ENCODE peak calls at places on chromosome 21, in six cellular contexts. One of them, this sample, is unnamed.

GRCh38 chr21:37348664-37349063 is 17.9 kb upstream of the DYRK1A start:
- DNase-seq in bronchial epithelial cell: no peak
- DNase-seq in ACHN: peak
- DNase-seq in H54: no peak
- DNase-seq in CD8-positive, alpha-beta T cell: no peak
- DNase-seq in Jurkat, Clone E6-1: no peak
- DNase-seq in this sample: no peak

GRCh38 chr21:44382536-44382935 is 29.1 kb downstream of the TRPM2 start:
- DNase-seq in bronchial epithelial cell: no peak
- DNase-seq in ACHN: no peak
- DNase-seq in H54: no peak
- DNase-seq in CD8-positive, alpha-beta T cell: no peak
- DNase-seq in Jurkat, Clone E6-1: no peak
- DNase-seq in this sample: no peak

GRCh38 chr21:38299651-38300050 is 42.9 kb downstream of the KCNJ15 start:
- DNase-seq in bronchial epithelial cell: no peak
- DNase-seq in ACHN: no peak
- DNase-seq in H54: no peak
- DNase-seq in CD8-positive, alpha-beta T cell: no peak
- DNase-seq in Jurkat, Clone E6-1: no peak
- DNase-seq in this sample: no peak

GRCh38 chr21:33230518-33231324 is 983 bp downstream of the IFNAR2 start:
- DNase-seq in bronchial epithelial cell: peak
- DNase-seq in ACHN: peak
- DNase-seq in H54: peak
- DNase-seq in CD8-positive, alpha-beta T cell: peak
- DNase-seq in Jurkat, Clone E6-1: no peak
- DNase-seq in this sample: peak

GRCh38 chr21:37045139-37045538 is 27.7 kb downstream of the PIGP start:
- DNase-seq in bronchial epithelial cell: no peak
- DNase-seq in ACHN: no peak
- DNase-seq in H54: no peak
- DNase-seq in CD8-positive, alpha-beta T cell: peak
- DNase-seq in Jurkat, Clone E6-1: peak
- DNase-seq in this sample: no peak

GRCh38 chr21:35578831-35579470 is 481.4 kb downstream of the SETD4 start:
- DNase-seq in bronchial epithelial cell: peak
- DNase-seq in ACHN: no peak
- DNase-seq in H54: no peak
- DNase-seq in CD8-positive, alpha-beta T cell: no peak
- DNase-seq in Jurkat, Clone E6-1: no peak
- DNase-seq in this sample: no peak

GRCh38 chr21:36321325-36322082 is 1.5 kb downstream of the MORC3 start:
- DNase-seq in bronchial epithelial cell: peak
- DNase-seq in ACHN: peak
- DNase-seq in H54: no peak
- DNase-seq in CD8-positive, alpha-beta T cell: no peak
- DNase-seq in Jurkat, Clone E6-1: peak
- DNase-seq in this sample: no peak

GRCh38 chr21:35843911-35844667 is 216.2 kb downstream of the SETD4 start:
- DNase-seq in bronchial epithelial cell: no peak
- DNase-seq in ACHN: no peak
- DNase-seq in H54: no peak
- DNase-seq in CD8-positive, alpha-beta T cell: no peak
- DNase-seq in Jurkat, Clone E6-1: no peak
- DNase-seq in this sample: no peak

GRCh38 chr21:42237577-42237976 is 18.6 kb downstream of the ABCG1 start:
- DNase-seq in bronchial epithelial cell: no peak
- DNase-seq in ACHN: no peak
- DNase-seq in H54: no peak
- DNase-seq in CD8-positive, alpha-beta T cell: peak
- DNase-seq in Jurkat, Clone E6-1: peak
- DNase-seq in this sample: no peak

GRCh38 chr21:43194303-43195130 is 25.7 kb downstream of the CRYAA start:
- DNase-seq in bronchial epithelial cell: no peak
- DNase-seq in ACHN: no peak
- DNase-seq in H54: no peak
- DNase-seq in CD8-positive, alpha-beta T cell: peak
- DNase-seq in Jurkat, Clone E6-1: no peak
- DNase-seq in this sample: no peak

GRCh38 chr21:31173881-31174555 is 135.7 kb upstream of the KRTAP19-8 start:
- DNase-seq in bronchial epithelial cell: no peak
- DNase-seq in ACHN: no peak
- DNase-seq in H54: no peak
- DNase-seq in CD8-positive, alpha-beta T cell: no peak
- DNase-seq in Jurkat, Clone E6-1: no peak
- DNase-seq in this sample: no peak

GRCh38 chr21:40388046-40388445 is 458.9 kb downstream of the DSCAM start:
- DNase-seq in bronchial epithelial cell: peak
- DNase-seq in ACHN: no peak
- DNase-seq in H54: no peak
- DNase-seq in CD8-positive, alpha-beta T cell: no peak
- DNase-seq in Jurkat, Clone E6-1: no peak
- DNase-seq in this sample: no peak

GRCh38 chr21:16468191-16468590 is 738.4 kb downstream of the USP25 start:
- DNase-seq in bronchial epithelial cell: peak
- DNase-seq in ACHN: no peak
- DNase-seq in H54: no peak
- DNase-seq in CD8-positive, alpha-beta T cell: no peak
- DNase-seq in Jurkat, Clone E6-1: no peak
- DNase-seq in this sample: no peak

GRCh38 chr21:14284439-14284838 is 68.5 kb downstream of the RBM11 start:
- DNase-seq in bronchial epithelial cell: no peak
- DNase-seq in ACHN: no peak
- DNase-seq in H54: no peak
- DNase-seq in CD8-positive, alpha-beta T cell: no peak
- DNase-seq in Jurkat, Clone E6-1: no peak
- DNase-seq in this sample: no peak

GRCh38 chr21:26844258-26845065 is 747 bp downstream of the ADAMTS1 start:
- DNase-seq in bronchial epithelial cell: no peak
- DNase-seq in ACHN: peak
- DNase-seq in H54: no peak
- DNase-seq in CD8-positive, alpha-beta T cell: no peak
- DNase-seq in Jurkat, Clone E6-1: no peak
- DNase-seq in this sample: no peak

GRCh38 chr21:25573409-25574206 is 33.7 kb downstream of the MRPL39 start:
- DNase-seq in bronchial epithelial cell: peak
- DNase-seq in ACHN: peak
- DNase-seq in H54: peak
- DNase-seq in CD8-positive, alpha-beta T cell: peak
- DNase-seq in Jurkat, Clone E6-1: peak
- DNase-seq in this sample: peak

GRCh38 chr21:42315296-42315891 is at the start of gene TFF3:
- DNase-seq in bronchial epithelial cell: peak
- DNase-seq in ACHN: no peak
- DNase-seq in H54: no peak
- DNase-seq in CD8-positive, alpha-beta T cell: no peak
- DNase-seq in Jurkat, Clone E6-1: no peak
- DNase-seq in this sample: no peak

GRCh38 chr21:45772180-45772579 is 128.7 kb downstream of the PCBP3 start:
- DNase-seq in bronchial epithelial cell: no peak
- DNase-seq in ACHN: no peak
- DNase-seq in H54: no peak
- DNase-seq in CD8-positive, alpha-beta T cell: no peak
- DNase-seq in Jurkat, Clone E6-1: no peak
- DNase-seq in this sample: no peak

GRCh38 chr21:30044447-30045064 is 104.8 kb upstream of the GRIK1 start:
- DNase-seq in bronchial epithelial cell: peak
- DNase-seq in ACHN: peak
- DNase-seq in H54: no peak
- DNase-seq in CD8-positive, alpha-beta T cell: no peak
- DNase-seq in Jurkat, Clone E6-1: peak
- DNase-seq in this sample: peak

GRCh38 chr21:40049031-40049958 is 182.1 kb downstream of the PCP4 start:
- DNase-seq in bronchial epithelial cell: peak
- DNase-seq in ACHN: peak
- DNase-seq in H54: no peak
- DNase-seq in CD8-positive, alpha-beta T cell: no peak
- DNase-seq in Jurkat, Clone E6-1: no peak
- DNase-seq in this sample: peak

GRCh38 chr21:31337086-31337485 is 7.0 kb downstream of the TIAM1 start:
- DNase-seq in bronchial epithelial cell: no peak
- DNase-seq in ACHN: no peak
- DNase-seq in H54: no peak
- DNase-seq in CD8-positive, alpha-beta T cell: no peak
- DNase-seq in Jurkat, Clone E6-1: no peak
- DNase-seq in this sample: no peak

GRCh38 chr21:45542242-45542666 is at the start of gene SLC19A1:
- DNase-seq in bronchial epithelial cell: no peak
- DNase-seq in ACHN: peak
- DNase-seq in H54: peak
- DNase-seq in CD8-positive, alpha-beta T cell: peak
- DNase-seq in Jurkat, Clone E6-1: peak
- DNase-seq in this sample: peak

GRCh38 chr21:42571391-42572150 is 57.9 kb downstream of the SLC37A1 start:
- DNase-seq in bronchial epithelial cell: no peak
- DNase-seq in ACHN: no peak
- DNase-seq in H54: no peak
- DNase-seq in CD8-positive, alpha-beta T cell: no peak
- DNase-seq in Jurkat, Clone E6-1: no peak
- DNase-seq in this sample: no peak

GRCh38 chr21:33880626-33881025 is 35.0 kb downstream of the ATP5PO start:
- DNase-seq in bronchial epithelial cell: no peak
- DNase-seq in ACHN: no peak
- DNase-seq in H54: no peak
- DNase-seq in CD8-positive, alpha-beta T cell: no peak
- DNase-seq in Jurkat, Clone E6-1: no peak
- DNase-seq in this sample: no peak

GRCh38 chr21:35159881-35160280 is 110.8 kb upstream of the RUNX1 start:
- DNase-seq in bronchial epithelial cell: peak
- DNase-seq in ACHN: no peak
- DNase-seq in H54: peak
- DNase-seq in CD8-positive, alpha-beta T cell: no peak
- DNase-seq in Jurkat, Clone E6-1: no peak
- DNase-seq in this sample: no peak